ENCODE peak calls at places on chromosomes 13 and 19, in five cellular contexts. R is trophoblast cell, A is H9, K is neuronal stem cell, E is mesenchymal stem cell. T is an unnamed sample.

GRCh38 chr13:95704510-95704909 is 27.6 kb downstream of the DNAJC3 start:
- DNase-seq in R (peak; percentile 60), A (no peak), K (no peak), E (no peak), T (no peak)

GRCh38 chr19:30406220-30406944 is 34.2 kb downstream of the ZNF536 start:
- DNase-seq in R (peak; percentile 11), A (no peak), K (no peak), E (no peak), T (no peak)

GRCh38 chr13:113559901-113560644 is 24.5 kb upstream of the TFDP1 start:
- DNase-seq in R (no peak), A (peak; percentile 23), K (no peak), E (no peak), T (no peak)

GRCh38 chr13:89432997-89433396 is 1761.8 kb downstream of the SLITRK5 start:
- DNase-seq in R (peak; percentile 15), A (no peak), K (no peak), E (no peak), T (no peak)

GRCh38 chr19:45113628-45114027 is 20.6 kb downstream of the PPP1R37 start:
- DNase-seq in R (no peak), A (no peak), K (no peak), E (no peak), T (no peak)

GRCh38 chr13:30049692-30050091 is 199.3 kb upstream of the UBL3 start:
- DNase-seq in R (peak; percentile 71), A (no peak), K (no peak), E (peak; percentile 22), T (no peak)

GRCh38 chr13:106233336-106233735 is 302.1 kb downstream of the EFNB2 start:
- DNase-seq in R (no peak), A (no peak), K (no peak), E (no peak), T (no peak)

GRCh38 chr13:78121459-78122348 is 203.1 kb upstream of the EDNRB start:
- DNase-seq in R (peak; percentile 86), A (no peak), K (peak; percentile 52), E (peak; percentile 61), T (no peak)

GRCh38 chr13:106594986-106595385 is 27.0 kb upstream of the ARGLU1 start:
- DNase-seq in R (no peak), A (no peak), K (no peak), E (no peak), T (no peak)

GRCh38 chr13:108031859-108032258 is 183.5 kb downstream of the LIG4 start:
- DNase-seq in R (no peak), A (no peak), K (no peak), E (no peak), T (no peak)

GRCh38 chr19:41811981-41812380 is 15.6 kb downstream of the CEACAM3 start:
- DNase-seq in R (no peak), A (no peak), K (no peak), E (no peak), T (no peak)

GRCh38 chr13:21511841-21512240 is 52.7 kb upstream of the ZDHHC20 start:
- DNase-seq in R (no peak), A (no peak), K (no peak), E (no peak), T (no peak)

GRCh38 chr19:8592231-8593009 is 15.2 kb upstream of the MYO1F start:
- DNase-seq in R (peak; percentile 36), A (peak; percentile 100), K (peak; percentile 100), E (peak; percentile 94), T (peak; percentile 100)

GRCh38 chr19:17418710-17419109 is 1.1 kb upstream of the MVB12A start:
- DNase-seq in R (peak; percentile 90), A (no peak), K (no peak), E (peak; percentile 51), T (no peak)

GRCh38 chr13:82569581-82569980 is 1312.7 kb downstream of the SLITRK1 start:
- DNase-seq in R (no peak), A (no peak), K (no peak), E (no peak), T (no peak)
- H2BK12ac ChIP-seq in R (no peak overlapping the region), A (no peak overlapping the region), K (no peak overlapping the region), E (no peak overlapping the region), T (no peak overlapping the region)

GRCh38 chr13:61463027-61463426 is 47.4 kb upstream of the PCDH20 start:
- DNase-seq in R (no peak), A (no peak), K (no peak), E (no peak), T (no peak)
- H2BK12ac ChIP-seq in R (no peak overlapping the region), A (no peak overlapping the region), K (no peak overlapping the region), E (no peak overlapping the region), T (no peak overlapping the region)

GRCh38 chr13:48570225-48570828 is 37.4 kb upstream of the RCBTB2 start:
- DNase-seq in R (no peak), A (no peak), K (no peak), E (peak; percentile 36), T (no peak)
- H2BK12ac ChIP-seq in R (peak overlapping the region; percentile 73), A (no peak overlapping the region), K (no peak overlapping the region), E (peak overlapping the region; percentile 62), T (no peak overlapping the region)

DNA sequence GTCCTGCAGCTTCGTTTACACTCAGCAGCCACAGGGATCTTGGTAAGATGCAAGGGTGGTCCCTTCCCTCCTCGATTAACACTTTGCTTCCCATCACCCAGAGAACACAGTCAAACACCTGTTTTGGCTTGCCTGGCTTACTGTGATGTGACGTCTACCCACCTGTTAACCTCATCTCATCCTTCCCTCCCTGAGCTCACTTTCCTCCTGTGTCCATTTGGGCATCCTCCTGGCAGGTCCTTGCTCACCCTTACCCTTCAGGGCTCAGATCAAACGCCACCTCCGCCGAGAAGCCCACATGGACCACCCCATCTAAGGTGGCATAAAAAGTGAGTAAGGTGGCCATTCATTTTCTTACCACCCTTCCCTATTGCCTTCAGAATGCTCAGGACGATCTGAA is 9.2 kb downstream of the FIZ1 start:
- DNase-seq in R (no peak), A (no peak), K (no peak), E (no peak), T (no peak)
- H2BK12ac ChIP-seq in R (no peak overlapping the region), A (no peak overlapping the region), K (peak overlapping the region; percentile 25), E (no peak overlapping the region), T (peak overlapping the region; percentile 71)

GRCh38 chr19:5472303-5472702 is 17.1 kb downstream of the ZNRF4 start:
- DNase-seq in R (peak; percentile 19), A (no peak), K (no peak), E (no peak), T (no peak)
- H2BK12ac ChIP-seq in R (no peak overlapping the region), A (no peak overlapping the region), K (no peak overlapping the region), E (no peak overlapping the region), T (no peak overlapping the region)

GRCh38 chr19:22604571-22605274 is 29.4 kb upstream of the ZNF492 start:
- DNase-seq in R (no peak), A (no peak), K (no peak), E (no peak), T (no peak)
- H2BK12ac ChIP-seq in R (no peak overlapping the region), A (no peak overlapping the region), K (no peak overlapping the region), E (no peak overlapping the region), T (no peak overlapping the region)

GRCh38 chr13:52783943-52784342 is 44.3 kb upstream of the CNMD start:
- DNase-seq in R (no peak), A (no peak), K (no peak), E (no peak), T (no peak)

GRCh38 chr13:52779028-52779612 is 39.5 kb upstream of the CNMD start:
- DNase-seq in R (no peak), A (no peak), K (no peak), E (no peak), T (no peak)

GRCh38 chr13:52782486-52783448 is 43.1 kb upstream of the CNMD start:
- DNase-seq in R (no peak), A (no peak), K (no peak), E (no peak), T (no peak)

GRCh38 chr13:52776726-52777125 is 37.1 kb upstream of the CNMD start:
- DNase-seq in R (no peak), A (no peak), K (no peak), E (no peak), T (no peak)

GRCh38 chr13:52780092-52780491 is 40.5 kb upstream of the CNMD start:
- DNase-seq in R (no peak), A (no peak), K (no peak), E (no peak), T (no peak)
- H2BK12ac ChIP-seq in R (no peak overlapping the region), A (no peak overlapping the region), K (no peak overlapping the region), E (no peak overlapping the region), T (no peak overlapping the region)

GRCh38 chr19:18587561-18587960 is 1.0 kb upstream of the REX1BD start:
- DNase-seq in R (no peak), A (no peak), K (no peak), E (no peak), T (no peak)
- H2BK12ac ChIP-seq in R (no peak overlapping the region), A (no peak overlapping the region), K (no peak overlapping the region), E (no peak overlapping the region), T (peak overlapping the region; percentile 60)

DNA sequence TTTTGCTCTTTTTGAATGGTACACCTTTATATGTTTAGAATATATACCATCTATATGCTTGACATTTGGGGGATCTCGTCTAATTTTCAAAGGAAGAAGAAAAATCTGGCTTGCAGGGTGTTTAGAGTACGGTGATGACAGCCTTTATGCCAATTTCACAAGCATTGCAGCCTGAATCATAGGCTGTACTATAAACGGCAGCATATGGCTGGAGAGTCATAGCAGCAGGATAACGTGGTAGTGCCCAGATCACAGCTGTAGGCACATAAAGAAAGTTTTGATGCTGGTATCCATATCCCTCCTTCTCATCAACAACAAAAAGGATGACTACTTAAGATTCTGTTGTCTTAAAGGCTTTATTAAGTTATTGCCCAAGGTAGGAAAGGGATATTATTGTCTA is 253.0 kb downstream of the PCDH9 start:
- DNase-seq in R (no peak), A (no peak), K (no peak), E (no peak), T (no peak)
- H2BK12ac ChIP-seq in R (no peak overlapping the region), A (no peak overlapping the region), K (no peak overlapping the region), E (no peak overlapping the region), T (no peak overlapping the region)

GRCh38 chr19:39811064-39811463 is 22.9 kb downstream of the DYRK1B start:
- DNase-seq in R (no peak), A (no peak), K (no peak), E (no peak), T (no peak)
- H2BK12ac ChIP-seq in R (no peak overlapping the region), A (no peak overlapping the region), K (no peak overlapping the region), E (no peak overlapping the region), T (no peak overlapping the region)